ENCODE peak calls at places on chromosome 1, in four cellular contexts. S is K562, X is GM12878, J is HepG2. A is an unnamed sample.

GRCh38 chr1:248821101-248821500 is 4.6 kb downstream of the SH3BP5L start:
- DNase-seq in S (peak; percentile 2), J (peak; percentile 51), X (no peak), A (no peak)

GRCh38 chr1:15155760-15156743 is 2.5 kb downstream of the TMEM51 start:
- DNase-seq in S (no peak), J (no peak), X (peak; percentile 53), A (no peak)

GRCh38 chr1:201568859-201569294 is 29.9 kb downstream of the NAV1 start:
- DNase-seq in X (no peak), J (no peak), S (no peak), A (no peak)

GRCh38 chr1:61293197-61293596 is 210.8 kb downstream of the NFIA start:
- DNase-seq in S (no peak), J (peak; percentile 68), X (no peak), A (no peak)

GRCh38 chr1:97038410-97038809 is 316.8 kb downstream of the PTBP2 start:
- DNase-seq in S (no peak), X (no peak), J (no peak), A (no peak)

GRCh38 chr1:171468120-171468790 is 17.1 kb upstream of the PRRC2C start:
- DNase-seq in J (no peak), X (no peak), S (no peak), A (no peak)

GRCh38 chr1:225572422-225572821 is 80.5 kb downstream of the ENAH start:
- DNase-seq in S (no peak), J (no peak), X (no peak), A (no peak)

GRCh38 chr1:167776151-167776550 is 54.4 kb downstream of the MPZL1 start:
- DNase-seq in J (no peak), S (no peak), X (no peak), A (no peak)

GRCh38 chr1:193709607-193710006 is 523.2 kb upstream of the B3GALT2 start:
- DNase-seq in J (no peak), S (no peak), X (no peak), A (no peak)

GRCh38 chr1:175976865-175977642 is 230.0 kb downstream of the COP1 start:
- DNase-seq in S (no peak), J (no peak), X (no peak), A (no peak)

GRCh38 chr1:13864760-13865159 is 164.8 kb downstream of the PRDM2 start:
- DNase-seq in J (no peak), S (no peak), X (no peak), A (no peak)

GRCh38 chr1:226659136-226659535 is 79.9 kb downstream of the ITPKB start:
- DNase-seq in X (no peak), J (no peak), S (no peak), A (no peak)

GRCh38 chr1:177183801-177184200 is 13.0 kb downstream of the BRINP2 start:
- DNase-seq in J (no peak), S (no peak), X (no peak), A (no peak)

GRCh38 chr1:205435904-205436573 is 14.2 kb upstream of the LEMD1 start:
- DNase-seq in J (no peak), S (no peak), X (no peak), A (no peak)

GRCh38 chr1:18999287-18999852 is 42.9 kb upstream of the IFFO2 start:
- DNase-seq in J (no peak), X (no peak), S (no peak), A (no peak)

GRCh38 chr1:27413004-27413403 is 20.6 kb downstream of the GPR3 start:
- DNase-seq in J (no peak), S (no peak), X (no peak), A (no peak)

GRCh38 chr1:39562886-39563285 is 13.7 kb downstream of the PABPC4 start:
- DNase-seq in S (no peak), J (no peak), X (no peak), A (no peak)

GRCh38 chr1:211789641-211790464 is 40.7 kb downstream of the LPGAT1 start:
- DNase-seq in S (no peak), J (peak; percentile 67), X (no peak), A (no peak)

GRCh38 chr1:62356257-62356835 is 37.1 kb upstream of the KANK4 start:
- DNase-seq in X (peak; percentile 9), J (no peak), S (no peak), A (no peak)

GRCh38 chr1:196324345-196324744 is 283.9 kb downstream of the KCNT2 start:
- DNase-seq in J (no peak), X (no peak), S (no peak), A (no peak)

GRCh38 chr1:223019236-223019635 is 123.8 kb downstream of the TLR5 start:
- DNase-seq in J (no peak), X (no peak), S (no peak), A (no peak)

GRCh38 chr1:207825719-207826556 is 74.1 kb downstream of the CD46 start:
- DNase-seq in J (peak; percentile 10), X (peak; percentile 98), S (peak; percentile 86), A (no peak)

GRCh38 chr1:170001266-170001665 is 73.2 kb downstream of the KIFAP3 start:
- DNase-seq in J (no peak), S (no peak), X (no peak), A (no peak)

GRCh38 chr1:85244271-85245053 is 15.0 kb downstream of the C1orf52 start:
- DNase-seq in X (no peak), J (no peak), S (peak; percentile 63), A (no peak)

GRCh38 chr1:73044241-73044640 is 761.9 kb upstream of the NEGR1 start:
- DNase-seq in S (no peak), X (no peak), J (no peak), A (no peak)

GRCh38 chr1:109634292-109634691 is 14.7 kb downstream of the AMPD2 start:
- DNase-seq in S (no peak), J (no peak), X (no peak), A (no peak)

GRCh38 chr1:227927971-227928741 is 19.6 kb downstream of the WNT9A start:
- DNase-seq in J (no peak), X (no peak), S (no peak), A (no peak)

GRCh38 chr1:98422821-98423220 is 238.7 kb upstream of the SNX7 start:
- DNase-seq in S (no peak), J (no peak), X (no peak), A (no peak)

GRCh38 chr1:65429806-65430205 is 9.3 kb downstream of the LEPR start:
- DNase-seq in X (no peak), S (no peak), J (no peak), A (no peak)

GRCh38 chr1:247212914-247213617 is 41.2 kb upstream of the ZNF124 start:
- DNase-seq in X (no peak), S (no peak), J (no peak), A (no peak)

GRCh38 chr1:81833722-81834121 is 33.0 kb downstream of the ADGRL2 start:
- DNase-seq in J (no peak), X (no peak), S (no peak), A (no peak)

GRCh38 chr1:16281765-16282164 is 44.8 kb upstream of the CPLANE2 start:
- DNase-seq in J (no peak), S (no peak), X (no peak), A (no peak)

GRCh38 chr1:223421676-223422075 is 28.5 kb downstream of the CCDC185 start:
- DNase-seq in S (no peak), J (no peak), X (no peak), A (no peak)

GRCh38 chr1:34908369-34908768 is 21.1 kb downstream of the DLGAP3 start:
- DNase-seq in S (no peak), J (no peak), X (no peak), A (no peak)
- TF ChIP-seq TCF7 in S (no peak), J (no peak), X (no peak), A (no peak)

GRCh38 chr1:26097696-26098095 is 13.9 kb upstream of the PDIK1L start:
- DNase-seq in J (no peak), X (no peak), S (no peak), A (no peak)
- TF ChIP-seq CREM in J (no peak), X (no peak), S (no peak), A (no peak)

GRCh38 chr1:236944556-236944955 is 59.7 kb downstream of the MT1HL1 start:
- DNase-seq in X (no peak), S (no peak), J (no peak), A (no peak)

GRCh38 chr1:236938745-236939144 is 65.5 kb downstream of the MT1HL1 start:
- DNase-seq in J (no peak), X (no peak), S (no peak), A (no peak)

GRCh38 chr1:236945002-236945401 is 59.2 kb downstream of the MT1HL1 start:
- DNase-seq in S (peak; percentile 26), J (no peak), X (no peak), A (no peak)

GRCh38 chr1:236947794-236948193 is 56.4 kb downstream of the MT1HL1 start:
- DNase-seq in X (no peak), S (no peak), J (no peak), A (no peak)

GRCh38 chr1:236942431-236942830 is 61.8 kb downstream of the MT1HL1 start:
- DNase-seq in X (no peak), J (no peak), S (no peak), A (no peak)
- TF ChIP-seq NR2C2 in X (no peak), J (no peak), S (no peak), A (no peak)

GRCh38 chr1:11337536-11338350 is 64.7 kb downstream of the UBIAD1 start:
- DNase-seq in X (no peak), J (peak; percentile 23), S (peak; percentile 83), A (peak; percentile 83)
- TF ChIP-seq TCF7 in X (no peak), J (no peak), S (no peak), A (no peak)

DNA sequence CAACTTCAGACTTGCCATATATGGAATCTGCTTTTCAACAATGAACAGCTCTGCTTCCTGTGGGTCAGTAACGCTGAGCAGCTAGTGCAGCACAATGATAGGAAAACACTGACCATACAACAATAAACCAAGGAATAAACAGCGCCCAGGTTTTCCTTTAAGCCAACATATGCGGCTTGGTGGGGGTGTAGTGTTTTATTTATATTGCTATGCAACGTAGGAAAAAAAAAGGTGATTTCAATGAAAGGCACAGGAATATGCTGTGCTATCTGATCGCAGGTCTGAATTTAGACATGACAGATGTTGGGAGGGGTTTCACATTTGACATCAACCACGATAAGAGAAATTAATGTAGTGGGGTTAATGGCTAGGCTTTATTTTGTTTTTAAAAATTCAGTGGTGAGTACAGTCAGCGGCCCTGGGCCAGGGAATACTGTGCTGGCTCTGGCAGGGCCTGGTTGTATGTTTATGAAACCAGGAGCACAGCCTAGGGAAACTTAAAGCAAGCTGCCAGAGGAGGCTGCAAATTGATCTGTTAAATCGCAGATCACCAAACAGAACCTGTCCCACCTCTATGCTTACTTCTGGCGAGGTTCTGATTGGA is 4.3 kb downstream of the TSPAN2 start:
- DNase-seq in S (no peak), J (no peak), X (no peak), A (no peak)
- TF ChIP-seq CREM in S (no peak), J (no peak), X (no peak), A (no peak)

DNA sequence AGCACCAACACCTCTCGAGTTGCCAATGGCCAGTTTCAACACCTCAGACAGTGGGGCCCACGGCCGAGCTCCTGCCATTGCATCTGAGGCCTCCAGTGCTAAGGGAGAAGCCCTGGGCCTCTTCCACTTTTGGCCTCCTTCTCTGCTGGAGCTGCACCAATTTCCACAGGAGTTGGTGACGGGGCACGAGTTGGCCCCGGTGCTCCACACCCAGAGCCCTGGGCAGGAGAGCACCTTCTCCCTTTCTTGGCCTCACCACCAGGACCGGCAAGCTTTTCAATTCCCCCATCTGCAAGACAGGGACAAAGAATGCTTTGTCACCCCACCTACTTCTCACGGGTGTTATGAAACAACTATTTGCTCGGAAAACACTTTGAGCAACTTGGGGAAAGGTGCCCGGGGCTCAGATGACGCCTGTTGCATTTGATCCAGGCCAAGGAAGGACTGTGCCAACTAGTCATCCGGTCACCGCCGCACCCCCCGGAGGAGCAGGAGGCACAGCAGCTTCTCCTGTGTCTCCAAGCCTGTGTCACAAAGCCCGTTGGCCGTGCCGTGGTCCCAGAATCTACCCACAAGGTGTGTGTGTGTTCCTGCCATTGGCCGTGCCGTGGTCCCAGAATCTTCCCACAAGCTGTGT is 55.2 kb downstream of the TOMM20 start:
- DNase-seq in J (peak; percentile 97), X (no peak), S (no peak), A (no peak)
- TF ChIP-seq NR2C2 in J (peak; percentile 52), X (no peak), S (no peak), A (no peak)